ENCODE peak calls at places on chromosomes 13 and 19, in six cellular contexts. One of them, this sample, is unnamed.
A peak's percentile ranks its signal among the peaks of the same experiment; 100 is the strongest.

GRCh38 chr19:1854542-1855039 is 6.3 kb upstream of the REXO1 start:
- DNase-seq in psoas muscle: peak; percentile 46
- DNase-seq in hepatic stellate cell: no peak
- DNase-seq in neural crest cell: no peak
- DNase-seq in AG10803: peak; percentile 24
- DNase-seq in stimulated activated CD4-positive, alpha-beta T cell treated with anti-CD3 and anti-CD28 coated beads, Interleukin-15, amount 100 ng/mL, for 1 hour: no peak
- DNase-seq in this sample: no peak

GRCh38 chr19:35557539-35558399 is 5.7 kb downstream of the ATP4A start:
- DNase-seq in psoas muscle: peak; percentile 68
- DNase-seq in hepatic stellate cell: no peak
- DNase-seq in neural crest cell: peak; percentile 84
- DNase-seq in AG10803: peak; percentile 12
- DNase-seq in stimulated activated CD4-positive, alpha-beta T cell treated with anti-CD3 and anti-CD28 coated beads, Interleukin-15, amount 100 ng/mL, for 1 hour: no peak
- DNase-seq in this sample: peak; percentile 35

GRCh38 chr19:42201489-42202289 is 15.8 kb downstream of the DEDD2 start:
- DNase-seq in psoas muscle: no peak
- DNase-seq in hepatic stellate cell: no peak
- DNase-seq in neural crest cell: no peak
- DNase-seq in AG10803: no peak
- DNase-seq in stimulated activated CD4-positive, alpha-beta T cell treated with anti-CD3 and anti-CD28 coated beads, Interleukin-15, amount 100 ng/mL, for 1 hour: no peak
- DNase-seq in this sample: peak; percentile 57

GRCh38 chr13:100546713-100547405 is 41.7 kb downstream of the GGACT start:
- DNase-seq in psoas muscle: no peak
- DNase-seq in hepatic stellate cell: no peak
- DNase-seq in neural crest cell: no peak
- DNase-seq in AG10803: no peak
- DNase-seq in stimulated activated CD4-positive, alpha-beta T cell treated with anti-CD3 and anti-CD28 coated beads, Interleukin-15, amount 100 ng/mL, for 1 hour: no peak
- DNase-seq in this sample: no peak

GRCh38 chr13:26022538-26023292 is 29.1 kb downstream of the SHISA2 start:
- DNase-seq in psoas muscle: peak; percentile 86
- DNase-seq in hepatic stellate cell: peak; percentile 13
- DNase-seq in neural crest cell: peak; percentile 7
- DNase-seq in AG10803: peak; percentile 82
- DNase-seq in stimulated activated CD4-positive, alpha-beta T cell treated with anti-CD3 and anti-CD28 coated beads, Interleukin-15, amount 100 ng/mL, for 1 hour: no peak
- DNase-seq in this sample: no peak

GRCh38 chr13:108830916-108831315 is 201.5 kb downstream of the MYO16 start:
- DNase-seq in psoas muscle: no peak
- DNase-seq in hepatic stellate cell: no peak
- DNase-seq in neural crest cell: no peak
- DNase-seq in AG10803: no peak
- DNase-seq in stimulated activated CD4-positive, alpha-beta T cell treated with anti-CD3 and anti-CD28 coated beads, Interleukin-15, amount 100 ng/mL, for 1 hour: no peak
- DNase-seq in this sample: no peak

GRCh38 chr13:25137624-25137892 is 34.5 kb downstream of the AMER2 start:
- DNase-seq in psoas muscle: no peak
- DNase-seq in hepatic stellate cell: no peak
- DNase-seq in neural crest cell: no peak
- DNase-seq in AG10803: no peak
- DNase-seq in stimulated activated CD4-positive, alpha-beta T cell treated with anti-CD3 and anti-CD28 coated beads, Interleukin-15, amount 100 ng/mL, for 1 hour: no peak
- DNase-seq in this sample: no peak

GRCh38 chr19:14430712-14431111 is 2.4 kb upstream of the PKN1 start:
- DNase-seq in psoas muscle: no peak
- DNase-seq in hepatic stellate cell: no peak
- DNase-seq in neural crest cell: no peak
- DNase-seq in AG10803: no peak
- DNase-seq in stimulated activated CD4-positive, alpha-beta T cell treated with anti-CD3 and anti-CD28 coated beads, Interleukin-15, amount 100 ng/mL, for 1 hour: no peak
- DNase-seq in this sample: no peak

GRCh38 chr19:51075998-51076397 is 6.7 kb downstream of the KLK14 start:
- DNase-seq in psoas muscle: no peak
- DNase-seq in hepatic stellate cell: no peak
- DNase-seq in neural crest cell: no peak
- DNase-seq in AG10803: no peak
- DNase-seq in stimulated activated CD4-positive, alpha-beta T cell treated with anti-CD3 and anti-CD28 coated beads, Interleukin-15, amount 100 ng/mL, for 1 hour: no peak
- DNase-seq in this sample: no peak

GRCh38 chr19:23917856-23918255 is 3.2 kb downstream of the ZNF726 start:
- DNase-seq in psoas muscle: no peak
- DNase-seq in hepatic stellate cell: no peak
- DNase-seq in neural crest cell: no peak
- DNase-seq in AG10803: no peak
- DNase-seq in stimulated activated CD4-positive, alpha-beta T cell treated with anti-CD3 and anti-CD28 coated beads, Interleukin-15, amount 100 ng/mL, for 1 hour: no peak
- DNase-seq in this sample: no peak

GRCh38 chr19:33812388-33813330 is 16.0 kb downstream of the KCTD15 start:
- DNase-seq in psoas muscle: no peak
- DNase-seq in hepatic stellate cell: no peak
- DNase-seq in neural crest cell: no peak
- DNase-seq in AG10803: no peak
- DNase-seq in stimulated activated CD4-positive, alpha-beta T cell treated with anti-CD3 and anti-CD28 coated beads, Interleukin-15, amount 100 ng/mL, for 1 hour: no peak
- DNase-seq in this sample: no peak

GRCh38 chr19:12767666-12768065 is 7.7 kb downstream of the HOOK2 start:
- DNase-seq in psoas muscle: no peak
- DNase-seq in hepatic stellate cell: no peak
- DNase-seq in neural crest cell: no peak
- DNase-seq in AG10803: no peak
- DNase-seq in stimulated activated CD4-positive, alpha-beta T cell treated with anti-CD3 and anti-CD28 coated beads, Interleukin-15, amount 100 ng/mL, for 1 hour: no peak
- DNase-seq in this sample: no peak

GRCh38 chr19:34366670-34367423 is 1.9 kb downstream of the GPI start:
- DNase-seq in psoas muscle: no peak
- DNase-seq in hepatic stellate cell: peak; percentile 60
- DNase-seq in neural crest cell: no peak
- DNase-seq in AG10803: peak; percentile 77
- DNase-seq in stimulated activated CD4-positive, alpha-beta T cell treated with anti-CD3 and anti-CD28 coated beads, Interleukin-15, amount 100 ng/mL, for 1 hour: no peak
- DNase-seq in this sample: no peak

GRCh38 chr13:72204291-72204690 is 337.3 kb upstream of the DACH1 start:
- DNase-seq in psoas muscle: no peak
- DNase-seq in hepatic stellate cell: no peak
- DNase-seq in neural crest cell: no peak
- DNase-seq in AG10803: peak; percentile 69
- DNase-seq in stimulated activated CD4-positive, alpha-beta T cell treated with anti-CD3 and anti-CD28 coated beads, Interleukin-15, amount 100 ng/mL, for 1 hour: no peak
- DNase-seq in this sample: no peak

GRCh38 chr13:98480915-98481510 is 95.9 kb downstream of the STK24 start:
- DNase-seq in psoas muscle: no peak
- DNase-seq in hepatic stellate cell: no peak
- DNase-seq in neural crest cell: no peak
- DNase-seq in AG10803: peak; percentile 25
- DNase-seq in stimulated activated CD4-positive, alpha-beta T cell treated with anti-CD3 and anti-CD28 coated beads, Interleukin-15, amount 100 ng/mL, for 1 hour: no peak
- DNase-seq in this sample: no peak

GRCh38 chr13:113415032-113415431 is 38.3 kb downstream of the ADPRHL1 start:
- DNase-seq in psoas muscle: no peak
- DNase-seq in hepatic stellate cell: no peak
- DNase-seq in neural crest cell: no peak
- DNase-seq in AG10803: no peak
- DNase-seq in stimulated activated CD4-positive, alpha-beta T cell treated with anti-CD3 and anti-CD28 coated beads, Interleukin-15, amount 100 ng/mL, for 1 hour: no peak
- DNase-seq in this sample: no peak

GRCh38 chr13:94210826-94211225 is 268.7 kb downstream of the DCT start:
- DNase-seq in psoas muscle: no peak
- DNase-seq in hepatic stellate cell: no peak
- DNase-seq in neural crest cell: no peak
- DNase-seq in AG10803: no peak
- DNase-seq in stimulated activated CD4-positive, alpha-beta T cell treated with anti-CD3 and anti-CD28 coated beads, Interleukin-15, amount 100 ng/mL, for 1 hour: no peak
- DNase-seq in this sample: no peak

GRCh38 chr13:99303863-99304521 is 3.2 kb downstream of the GPR183 start:
- DNase-seq in psoas muscle: no peak
- DNase-seq in hepatic stellate cell: no peak
- DNase-seq in neural crest cell: no peak
- DNase-seq in AG10803: no peak
- DNase-seq in stimulated activated CD4-positive, alpha-beta T cell treated with anti-CD3 and anti-CD28 coated beads, Interleukin-15, amount 100 ng/mL, for 1 hour: peak; percentile 31
- DNase-seq in this sample: no peak

GRCh38 chr19:11380653-11381534 is 3.2 kb downstream of the EPOR start:
- DNase-seq in psoas muscle: peak; percentile 95
- DNase-seq in hepatic stellate cell: peak; percentile 100
- DNase-seq in neural crest cell: peak; percentile 87
- DNase-seq in AG10803: peak; percentile 89
- DNase-seq in stimulated activated CD4-positive, alpha-beta T cell treated with anti-CD3 and anti-CD28 coated beads, Interleukin-15, amount 100 ng/mL, for 1 hour: peak; percentile 95
- DNase-seq in this sample: peak; percentile 91

GRCh38 chr19:58356971-58357797 is 3.9 kb upstream of the A1BG start:
- DNase-seq in psoas muscle: no peak
- DNase-seq in hepatic stellate cell: peak; percentile 53
- DNase-seq in neural crest cell: no peak
- DNase-seq in AG10803: peak; percentile 34
- DNase-seq in stimulated activated CD4-positive, alpha-beta T cell treated with anti-CD3 and anti-CD28 coated beads, Interleukin-15, amount 100 ng/mL, for 1 hour: no peak
- DNase-seq in this sample: no peak

GRCh38 chr13:100235311-100235901 is 146.5 kb downstream of the PCCA start:
- DNase-seq in psoas muscle: no peak
- DNase-seq in hepatic stellate cell: peak; percentile 35
- DNase-seq in neural crest cell: peak; percentile 29
- DNase-seq in AG10803: peak; percentile 65
- DNase-seq in stimulated activated CD4-positive, alpha-beta T cell treated with anti-CD3 and anti-CD28 coated beads, Interleukin-15, amount 100 ng/mL, for 1 hour: no peak
- DNase-seq in this sample: no peak

GRCh38 chr13:27556109-27556508 is 64.2 kb downstream of the LNX2 start:
- DNase-seq in psoas muscle: no peak
- DNase-seq in hepatic stellate cell: no peak
- DNase-seq in neural crest cell: no peak
- DNase-seq in AG10803: peak; percentile 43
- DNase-seq in stimulated activated CD4-positive, alpha-beta T cell treated with anti-CD3 and anti-CD28 coated beads, Interleukin-15, amount 100 ng/mL, for 1 hour: no peak
- DNase-seq in this sample: no peak

GRCh38 chr13:79128158-79128557 is 277.9 kb downstream of the RBM26 start:
- DNase-seq in psoas muscle: no peak
- DNase-seq in hepatic stellate cell: no peak
- DNase-seq in neural crest cell: no peak
- DNase-seq in AG10803: peak; percentile 2
- DNase-seq in stimulated activated CD4-positive, alpha-beta T cell treated with anti-CD3 and anti-CD28 coated beads, Interleukin-15, amount 100 ng/mL, for 1 hour: no peak
- DNase-seq in this sample: no peak

GRCh38 chr13:28575200-28575599 is 80.3 kb upstream of the FLT1 start:
- DNase-seq in psoas muscle: no peak
- DNase-seq in hepatic stellate cell: no peak
- DNase-seq in neural crest cell: no peak
- DNase-seq in AG10803: no peak
- DNase-seq in stimulated activated CD4-positive, alpha-beta T cell treated with anti-CD3 and anti-CD28 coated beads, Interleukin-15, amount 100 ng/mL, for 1 hour: no peak
- DNase-seq in this sample: no peak

GRCh38 chr13:32233062-32233461 is 82.1 kb downstream of the ZAR1L start:
- DNase-seq in psoas muscle: no peak
- DNase-seq in hepatic stellate cell: no peak
- DNase-seq in neural crest cell: no peak
- DNase-seq in AG10803: no peak
- DNase-seq in stimulated activated CD4-positive, alpha-beta T cell treated with anti-CD3 and anti-CD28 coated beads, Interleukin-15, amount 100 ng/mL, for 1 hour: no peak
- DNase-seq in this sample: no peak

GRCh38 chr13:75173457-75174356 is 308.3 kb downstream of the TBC1D4 start:
- DNase-seq in psoas muscle: no peak
- DNase-seq in hepatic stellate cell: no peak
- DNase-seq in neural crest cell: no peak
- DNase-seq in AG10803: no peak
- DNase-seq in stimulated activated CD4-positive, alpha-beta T cell treated with anti-CD3 and anti-CD28 coated beads, Interleukin-15, amount 100 ng/mL, for 1 hour: no peak
- DNase-seq in this sample: no peak

GRCh38 chr13:39415403-39415802 is 187.6 kb downstream of the LHFPL6 start:
- DNase-seq in psoas muscle: peak; percentile 41
- DNase-seq in hepatic stellate cell: peak; percentile 26
- DNase-seq in neural crest cell: peak; percentile 26
- DNase-seq in AG10803: peak; percentile 54
- DNase-seq in stimulated activated CD4-positive, alpha-beta T cell treated with anti-CD3 and anti-CD28 coated beads, Interleukin-15, amount 100 ng/mL, for 1 hour: no peak
- DNase-seq in this sample: no peak

GRCh38 chr19:16579381-16579780 is 7.2 kb upstream of the SLC35E1 start:
- DNase-seq in psoas muscle: no peak
- DNase-seq in hepatic stellate cell: no peak
- DNase-seq in neural crest cell: no peak
- DNase-seq in AG10803: no peak
- DNase-seq in stimulated activated CD4-positive, alpha-beta T cell treated with anti-CD3 and anti-CD28 coated beads, Interleukin-15, amount 100 ng/mL, for 1 hour: no peak
- DNase-seq in this sample: no peak

GRCh38 chr19:34960103-34960805 is 3.8 kb downstream of the ZNF792 start:
- DNase-seq in psoas muscle: no peak
- DNase-seq in hepatic stellate cell: peak; percentile 57
- DNase-seq in neural crest cell: no peak
- DNase-seq in AG10803: peak; percentile 75
- DNase-seq in stimulated activated CD4-positive, alpha-beta T cell treated with anti-CD3 and anti-CD28 coated beads, Interleukin-15, amount 100 ng/mL, for 1 hour: no peak
- DNase-seq in this sample: no peak

GRCh38 chr13:47890146-47890814 is 110.8 kb downstream of the SUCLA2 start:
- DNase-seq in psoas muscle: no peak
- DNase-seq in hepatic stellate cell: peak; percentile 14
- DNase-seq in neural crest cell: no peak
- DNase-seq in AG10803: peak; percentile 47
- DNase-seq in stimulated activated CD4-positive, alpha-beta T cell treated with anti-CD3 and anti-CD28 coated beads, Interleukin-15, amount 100 ng/mL, for 1 hour: no peak
- DNase-seq in this sample: no peak

GRCh38 chr13:44044544-44045178 is 165.0 kb downstream of the LACC1 start:
- DNase-seq in psoas muscle: no peak
- DNase-seq in hepatic stellate cell: no peak
- DNase-seq in neural crest cell: no peak
- DNase-seq in AG10803: no peak
- DNase-seq in stimulated activated CD4-positive, alpha-beta T cell treated with anti-CD3 and anti-CD28 coated beads, Interleukin-15, amount 100 ng/mL, for 1 hour: no peak
- DNase-seq in this sample: no peak

GRCh38 chr19:46416077-46416709 is 2.8 kb upstream of the CCDC8 start:
- DNase-seq in psoas muscle: peak; percentile 87
- DNase-seq in hepatic stellate cell: peak; percentile 66
- DNase-seq in neural crest cell: peak; percentile 91
- DNase-seq in AG10803: peak; percentile 76
- DNase-seq in stimulated activated CD4-positive, alpha-beta T cell treated with anti-CD3 and anti-CD28 coated beads, Interleukin-15, amount 100 ng/mL, for 1 hour: no peak
- DNase-seq in this sample: no peak

GRCh38 chr19:56839665-56840451 is 668 bp downstream of the PEG3 start:
- DNase-seq in psoas muscle: peak; percentile 93
- DNase-seq in hepatic stellate cell: no peak
- DNase-seq in neural crest cell: no peak
- DNase-seq in AG10803: peak; percentile 1
- DNase-seq in stimulated activated CD4-positive, alpha-beta T cell treated with anti-CD3 and anti-CD28 coated beads, Interleukin-15, amount 100 ng/mL, for 1 hour: no peak
- DNase-seq in this sample: no peak

GRCh38 chr13:87234981-87235380 is 436.2 kb upstream of the SLITRK5 start:
- DNase-seq in psoas muscle: no peak
- DNase-seq in hepatic stellate cell: no peak
- DNase-seq in neural crest cell: no peak
- DNase-seq in AG10803: peak; percentile 0
- DNase-seq in stimulated activated CD4-positive, alpha-beta T cell treated with anti-CD3 and anti-CD28 coated beads, Interleukin-15, amount 100 ng/mL, for 1 hour: no peak
- DNase-seq in this sample: no peak